ENCODE peak calls at places on chromosomes 3 and 15, in six cellular contexts. S is stomach, K is GM12891, I is ovary, J is IMR-90, X is spleen. V is an unnamed sample.

GRCh38 chr3:87127286-87127685 is 99.8 kb upstream of the CHMP2B start:
- DNase-seq in S (no peak), K (no peak), I (no peak), J (no peak), X (no peak), V (no peak)

GRCh38 chr3:195001261-195001660 is 269.7 kb downstream of the XXYLT1 start:
- DNase-seq in S (no peak), K (no peak), I (no peak), J (no peak), X (no peak), V (no peak)

GRCh38 chr3:188711898-188712256 is 459.9 kb upstream of the TPRG1 start:
- DNase-seq in S (no peak), K (no peak), I (no peak), J (no peak), X (no peak), V (no peak)

GRCh38 chr15:31584195-31584594 is 257.6 kb downstream of the KLF13 start:
- DNase-seq in S (no peak), K (no peak), I (no peak), J (no peak), X (no peak), V (peak)

GRCh38 chr3:27591811-27592210 is 107.6 kb upstream of the SLC4A7 start:
- DNase-seq in S (no peak), K (no peak), I (no peak), J (no peak), X (no peak), V (no peak)

GRCh38 chr3:38493019-38493418 is 3.1 kb upstream of the EXOG start:
- DNase-seq in S (no peak), K (no peak), I (no peak), J (peak), X (no peak), V (no peak)

GRCh38 chr3:134597390-134597975 is 53.3 kb downstream of the KY start:
- DNase-seq in S (no peak), K (no peak), I (no peak), J (no peak), X (no peak), V (no peak)

GRCh38 chr3:26099692-26100091 is 309.8 kb downstream of the OXSM start:
- DNase-seq in S (no peak), K (no peak), I (no peak), J (no peak), X (no peak), V (no peak)

GRCh38 chr3:147513785-147514184 is 104.6 kb downstream of the ZIC1 start:
- DNase-seq in S (no peak), K (no peak), I (no peak), J (no peak), X (no peak), V (no peak)

GRCh38 chr3:127722928-127723603 is 50.3 kb downstream of the ABTB1 start:
- DNase-seq in S (no peak), K (no peak), I (no peak), J (peak), X (peak), V (no peak)

GRCh38 chr3:128280466-128281455 is 127.5 kb downstream of the EEFSEC start:
- DNase-seq in S (no peak), K (no peak), I (no peak), J (no peak), X (peak), V (peak)

GRCh38 chr3:129315386-129315991 is 36.8 kb downstream of the HMCES start:
- DNase-seq in S (peak), K (no peak), I (peak), J (peak), X (peak), V (no peak)

GRCh38 chr3:164208026-164208425 is 870.3 kb downstream of the SI start:
- DNase-seq in S (no peak), K (no peak), I (no peak), J (no peak), X (no peak), V (no peak)

GRCh38 chr15:64905119-64905831 is 6.4 kb upstream of the ANKDD1A start:
- DNase-seq in S (peak), K (peak), I (peak), J (peak), X (peak), V (peak)

GRCh38 chr3:184015381-184016019 is 2.2 kb downstream of the ABCC5 start:
- DNase-seq in S (peak), K (no peak), I (no peak), J (peak), X (no peak), V (no peak)

GRCh38 chr3:72018339-72018984 is 233.5 kb upstream of the PROK2 start:
- DNase-seq in S (no peak), K (no peak), I (no peak), J (peak), X (no peak), V (no peak)

GRCh38 chr3:150497956-150498355 is 48.3 kb downstream of the SERP1 start:
- DNase-seq in S (no peak), K (no peak), I (no peak), J (peak), X (no peak), V (no peak)

GRCh38 chr3:66507631-66508260 is 6.9 kb upstream of the LRIG1 start:
- DNase-seq in S (no peak), K (no peak), I (no peak), J (no peak), X (no peak), V (no peak)

GRCh38 chr3:39809181-39809994 is at the start of gene MYRIP:
- DNase-seq in S (peak), K (peak), I (peak), J (no peak), X (peak), V (no peak)

GRCh38 chr15:63783441-63783840 is 50.3 kb downstream of the HERC1 start:
- DNase-seq in S (no peak), K (no peak), I (no peak), J (no peak), X (no peak), V (no peak)

GRCh38 chr3:28234454-28234853 is 7.0 kb upstream of the CMC1 start:
- DNase-seq in S (no peak), K (no peak), I (no peak), J (no peak), X (no peak), V (no peak)

GRCh38 chr3:168426196-168426595 is 330.5 kb upstream of the GOLIM4 start:
- DNase-seq in S (no peak), K (no peak), I (no peak), J (peak), X (no peak), V (no peak)

GRCh38 chr15:55194246-55194645 is 2.5 kb downstream of the RSL24D1 start:
- DNase-seq in S (no peak), K (no peak), I (no peak), J (peak), X (no peak), V (no peak)

GRCh38 chr3:48743773-48744172 is 26.8 kb upstream of the IP6K2 start:
- DNase-seq in S (no peak), K (no peak), I (no peak), J (no peak), X (no peak), V (no peak)

GRCh38 chr3:29693863-29694262 is 413.0 kb downstream of the RBMS3 start:
- DNase-seq in S (no peak), K (no peak), I (no peak), J (peak), X (no peak), V (no peak)

GRCh38 chr3:39990532-39990931 is 181.1 kb downstream of the MYRIP start:
- DNase-seq in S (peak), K (peak), I (no peak), J (peak), X (no peak), V (no peak)

GRCh38 chr3:124518350-124518749 is 211.9 kb upstream of the UMPS start:
- DNase-seq in S (no peak), K (no peak), I (no peak), J (no peak), X (no peak), V (no peak)

GRCh38 chr3:124258057-124258500 is 266.2 kb upstream of the ROPN1 start:
- DNase-seq in S (no peak), K (no peak), I (no peak), J (peak), X (no peak), V (no peak)

DNA sequence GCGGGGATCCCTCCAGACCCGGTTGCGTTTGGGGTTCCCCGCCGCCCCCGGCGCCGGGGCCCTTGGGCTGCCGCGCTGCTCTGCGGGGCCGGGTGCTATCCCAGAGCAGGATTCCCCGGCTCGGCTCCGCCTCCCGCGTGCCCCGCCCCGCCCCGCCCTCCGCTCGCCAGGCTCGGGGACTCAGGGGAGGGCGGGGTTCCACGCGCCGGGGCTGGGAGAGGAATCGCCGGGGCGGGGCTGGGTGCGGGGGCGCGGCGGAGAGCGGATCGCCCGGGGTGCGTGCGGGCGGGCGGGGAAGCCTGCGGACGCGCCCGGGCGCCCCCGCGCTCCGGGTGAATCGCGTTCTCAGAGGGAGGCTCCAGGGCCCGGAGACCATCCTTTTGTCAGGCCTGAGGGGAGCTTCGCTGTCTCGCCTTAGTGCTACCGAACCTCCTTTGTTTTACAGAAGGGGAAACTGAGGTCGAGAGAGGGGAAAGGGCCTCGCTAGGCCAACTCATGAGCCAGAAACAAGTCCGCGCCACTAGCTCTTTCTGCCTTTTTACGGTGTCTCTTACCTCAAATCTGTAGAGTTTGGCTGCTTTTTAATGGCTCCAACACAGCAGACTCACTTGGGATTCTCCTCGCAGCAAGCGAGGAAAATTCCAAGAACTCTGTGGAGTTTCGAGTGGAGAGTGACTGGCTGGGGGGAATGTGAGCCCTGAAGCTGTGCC is at the start of gene TMEM158:
- DNase-seq in S (peak), K (peak), I (peak), J (peak), X (peak), V (no peak)
- TF ChIP-seq POLR2A in S (no peak), K (no peak), I (no peak), J (peak), X (no peak), V (no peak)

GRCh38 chr15:74130089-74130848 is at the start of gene ISLR2:
- DNase-seq in S (no peak), K (no peak), I (peak), J (no peak), X (no peak), V (no peak)

GRCh38 chr15:74129411-74130088 is 836 bp upstream of the ISLR2 start:
- DNase-seq in S (no peak), K (no peak), I (no peak), J (no peak), X (peak), V (no peak)

GRCh38 chr15:74127255-74127953 is 3.0 kb upstream of the ISLR2 start:
- DNase-seq in S (peak), K (peak), I (peak), J (peak), X (peak), V (no peak)

GRCh38 chr15:74128785-74129350 is 1.5 kb upstream of the ISLR2 start:
- DNase-seq in S (no peak), K (no peak), I (peak), J (no peak), X (peak), V (no peak)

DNA sequence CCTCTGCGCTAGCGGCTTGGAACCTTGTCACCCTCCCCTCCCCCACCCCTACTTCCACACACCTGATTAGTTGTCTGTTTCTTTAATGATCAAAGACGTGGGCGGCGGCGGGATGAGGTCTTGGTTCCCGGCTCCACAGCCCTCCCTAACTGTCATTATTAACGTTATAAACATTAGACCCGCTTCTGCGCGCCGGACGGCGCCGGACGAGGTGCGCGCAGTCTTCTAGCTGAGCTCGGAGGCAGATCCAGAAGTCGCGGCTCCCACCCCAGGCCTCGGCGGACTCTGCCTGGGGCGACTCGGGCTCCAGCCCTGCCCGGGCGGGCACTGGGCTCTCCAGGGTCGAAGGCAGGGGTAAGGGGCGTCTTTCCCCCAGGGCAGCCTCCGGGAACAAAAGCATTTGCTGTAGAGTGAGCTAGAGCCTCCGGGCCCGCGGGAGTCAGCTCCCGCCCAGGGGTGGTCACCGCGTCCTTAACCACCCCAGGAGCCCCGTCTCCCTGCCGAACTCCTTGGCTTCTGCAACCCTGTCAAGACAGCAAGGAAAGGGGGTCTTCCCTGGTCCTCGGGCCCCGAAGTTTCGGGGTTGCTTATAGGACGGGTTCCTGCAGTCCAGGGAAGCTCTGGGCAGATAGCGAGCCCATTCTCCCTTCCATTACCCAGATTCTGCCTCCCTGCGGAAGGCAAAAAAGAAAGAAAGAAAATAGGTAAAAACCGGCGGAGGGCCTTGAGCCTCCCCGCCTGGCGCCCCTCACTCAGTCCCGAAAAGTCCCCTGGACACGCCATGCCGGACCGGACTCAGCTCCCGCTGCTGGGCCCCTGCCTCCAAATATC is 2.2 kb upstream of the ISLR2 start:
- DNase-seq in S (no peak), K (no peak), I (peak), J (no peak), X (peak), V (no peak)
- TF ChIP-seq POLR2A in S (no peak), K (no peak), I (no peak), J (no peak), X (no peak), V (no peak)

DNA sequence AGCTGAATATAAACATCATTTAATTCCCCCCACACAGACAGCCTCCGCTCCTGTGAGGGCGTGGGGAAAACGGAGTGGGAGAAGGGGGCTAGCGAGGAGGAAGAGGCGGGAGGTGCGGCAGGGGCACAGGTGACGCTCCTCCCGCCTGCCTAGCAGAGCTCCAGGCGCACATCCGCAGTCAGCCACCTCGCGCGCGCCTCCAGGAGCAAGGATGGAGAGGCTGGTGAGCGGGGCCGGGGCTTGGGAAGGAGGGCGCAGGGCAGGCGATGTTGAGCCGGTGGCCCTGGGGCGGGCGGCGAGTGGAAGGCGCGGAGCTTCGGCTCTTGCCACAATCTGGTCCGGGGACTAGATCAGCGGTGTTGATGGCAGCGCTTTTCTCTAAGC is at the start of gene CD200:
- DNase-seq in S (peak), K (peak), I (peak), J (peak), X (peak), V (no peak)
- TF ChIP-seq POLR2A in S (no peak), K (peak), I (peak), J (no peak), X (no peak), V (no peak)

DNA sequence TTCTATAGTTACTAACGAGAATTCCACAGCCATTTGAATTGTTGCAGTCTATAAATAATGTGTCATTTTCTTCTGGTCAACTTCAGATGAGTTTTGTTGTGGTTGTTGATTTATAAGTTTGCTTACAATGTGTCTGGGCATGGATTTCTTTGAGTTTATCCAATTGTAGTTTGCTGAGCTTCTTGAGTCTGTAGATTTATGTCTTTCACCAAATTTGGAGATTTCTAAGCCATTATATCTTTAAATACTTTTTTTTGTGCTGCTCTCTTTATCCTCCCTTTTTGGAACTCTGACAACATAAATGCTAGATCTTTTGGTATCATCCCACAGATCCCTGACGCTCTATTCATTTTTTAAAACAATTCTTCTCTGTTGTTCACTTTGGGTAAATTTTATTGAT is 63.2 kb upstream of the NDUFB4 start:
- DNase-seq in S (no peak), K (no peak), I (no peak), J (no peak), X (no peak), V (no peak)
- TF ChIP-seq POLR2A in S (no peak), K (no peak), I (no peak), J (no peak), X (no peak), V (no peak)

GRCh38 chr3:141326123-141326522 is 42.2 kb upstream of the ZBTB38 start:
- DNase-seq in S (no peak), K (no peak), I (no peak), J (no peak), X (no peak), V (no peak)
- TF ChIP-seq POLR2A in S (no peak), K (no peak), I (no peak), J (no peak), X (no peak), V (no peak)

DNA sequence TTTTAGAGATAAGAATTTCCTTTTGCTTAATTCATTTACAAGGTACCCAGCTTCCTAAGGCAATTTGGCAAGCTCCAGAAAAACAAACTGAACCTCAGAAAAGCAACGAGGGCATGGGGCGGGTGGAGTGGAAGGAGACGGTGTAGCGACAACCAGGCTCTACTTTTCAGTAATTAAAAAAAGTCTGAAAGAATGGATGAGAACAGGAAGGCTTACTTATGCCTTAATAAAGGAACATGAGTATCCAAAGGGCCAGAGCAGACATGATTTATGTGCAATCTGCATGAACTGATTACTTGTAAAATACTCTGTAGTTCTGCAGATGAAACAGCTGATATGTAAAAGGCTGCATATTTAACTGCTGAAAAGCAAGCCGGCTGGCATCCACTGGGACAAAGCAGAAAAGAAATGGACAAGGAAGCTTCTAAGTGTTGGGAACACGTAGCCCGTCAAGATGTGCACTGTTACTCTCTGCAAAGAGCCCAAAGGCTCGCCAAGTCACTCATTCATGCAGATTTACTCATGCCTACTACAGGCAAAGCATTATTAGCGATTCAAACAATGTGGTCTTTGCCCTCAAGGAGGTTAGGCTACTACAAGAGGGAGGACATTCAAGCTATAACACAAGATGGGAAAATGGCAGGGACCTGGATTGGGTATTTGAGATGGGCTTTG is 18.5 kb downstream of the RFTN1 start:
- DNase-seq in S (no peak), K (no peak), I (no peak), J (no peak), X (no peak), V (no peak)
- TF ChIP-seq POLR2A in S (no peak), K (no peak), I (no peak), J (no peak), X (no peak), V (no peak)

V was measured in esophagus muscularis mucosa.